ENCODE peak calls at places on chromosomes 13 and 19, in five cellular contexts. E, U, W, M and Z are unnamed samples.

GRCh38 chr19:41510484-41510883 is 65.5 kb upstream of the CEACAM21 start:
- DNase-seq in M (no peak), E (no peak), U (no peak), W (no peak), Z (no peak)

GRCh38 chr13:19591864-19592263 is 30.5 kb upstream of the TPTE2 start:
- DNase-seq in U (no peak), M (no peak), E (no peak), W (no peak), Z (no peak)

GRCh38 chr13:20301391-20302071 is 69.4 kb upstream of the GJB6 start:
- DNase-seq in E (no peak), U (no peak), M (no peak), W (no peak), Z (no peak)

GRCh38 chr13:94400874-94401273 is 78.6 kb downstream of the DCT start:
- DNase-seq in W (no peak), E (no peak), U (no peak), M (no peak), Z (no peak)

GRCh38 chr13:46748300-46748699 is 48.7 kb downstream of the ESD start:
- DNase-seq in U (no peak), W (no peak), M (no peak), E (no peak), Z (no peak)

GRCh38 chr13:73351730-73352129 is 292.9 kb downstream of the KLF5 start:
- DNase-seq in E (no peak), W (no peak), M (no peak), U (no peak), Z (no peak)

GRCh38 chr19:46481947-46482346 is 10.6 kb upstream of the PNMA8A start:
- DNase-seq in W (no peak), M (no peak), U (no peak), E (no peak), Z (no peak)

GRCh38 chr13:31119966-31120733 is 41.6 kb downstream of the HSPH1 start:
- DNase-seq in E (no peak), M (no peak), U (no peak), W (peak), Z (no peak)